ENCODE peak calls at places on chromosome 14, in four cellular contexts. O is MCF 10A, M is GM12865, A is prostate gland. I is an unnamed sample.

GRCh38 chr14:74754899-74755298 is 8.2 kb upstream of the YLPM1 start:
- DNase-seq in O (peak; percentile 15), M (no peak), A (no peak), I (no peak)

GRCh38 chr14:90091393-90091792 is 29.6 kb downstream of the KCNK13 start:
- DNase-seq in O (peak; percentile 89), M (no peak), A (no peak), I (no peak)

GRCh38 chr14:92649934-92650545 is 98.4 kb downstream of the LGMN start:
- DNase-seq in A (peak; percentile 77), O (peak; percentile 96), M (no peak), I (no peak)

GRCh38 chr14:87178277-87178676 is 814.7 kb downstream of the GALC start:
- DNase-seq in A (no peak), M (no peak), O (no peak), I (no peak)

GRCh38 chr14:54805080-54805479 is 97.5 kb downstream of the GCH1 start:
- DNase-seq in O (no peak), M (no peak), A (no peak), I (no peak)

GRCh38 chr14:23061995-23062394 is 4.7 kb upstream of the CDH24 start:
- DNase-seq in O (peak; percentile 92), M (no peak), A (peak; percentile 58), I (no peak)

GRCh38 chr14:98445736-98446135 is 826.3 kb downstream of the BCL11B start:
- DNase-seq in M (no peak), A (no peak), O (no peak), I (no peak)

GRCh38 chr14:90827919-90828610 is 11.8 kb upstream of the TTC7B start:
- DNase-seq in M (peak; percentile 91), A (peak; percentile 94), O (no peak), I (peak; percentile 77)

GRCh38 chr14:50830044-50830931 is 674 bp downstream of the NIN start:
- DNase-seq in O (peak; percentile 44), A (peak; percentile 29), M (peak; percentile 78), I (no peak)

GRCh38 chr14:99865408-99865807 is 72.2 kb downstream of the EML1 start:
- DNase-seq in M (no peak), A (no peak), O (no peak), I (no peak)

GRCh38 chr14:59161571-59162175 is 26.8 kb upstream of the DAAM1 start:
- DNase-seq in A (no peak), M (peak; percentile 40), O (peak; percentile 50), I (no peak)

GRCh38 chr14:49975799-49976198 is 82.9 kb downstream of the ARF6 start:
- DNase-seq in O (no peak), M (no peak), A (no peak), I (no peak)

GRCh38 chr14:73696466-73697390 is 17.5 kb downstream of the PNMA1 start:
- DNase-seq in O (peak; percentile 42), A (no peak), M (peak; percentile 87), I (no peak)

GRCh38 chr14:39320318-39320717 is 86.6 kb downstream of the MIA2 start:
- DNase-seq in M (no peak), O (no peak), A (no peak), I (no peak)

GRCh38 chr14:22479132-22479531 is 109.9 kb downstream of the DAD1 start:
- DNase-seq in O (no peak), A (no peak), M (no peak), I (no peak)

GRCh38 chr14:31205681-31206535 is 1.7 kb downstream of the HECTD1 start:
- DNase-seq in M (peak; percentile 24), O (peak; percentile 47), A (no peak), I (no peak)

GRCh38 chr14:77051101-77051500 is 22.6 kb upstream of the IRF2BPL start:
- DNase-seq in M (no peak), A (peak; percentile 35), O (no peak), I (no peak)

GRCh38 chr14:101103321-101103901 is 199.9 kb upstream of the RTL1 start:
- DNase-seq in O (no peak), M (no peak), A (no peak), I (no peak)

GRCh38 chr14:47585447-47585846 is 90.0 kb downstream of the MDGA2 start:
- DNase-seq in A (no peak), M (no peak), O (peak; percentile 24), I (no peak)

GRCh38 chr14:54881235-54881760 is 21.3 kb downstream of the GCH1 start:
- DNase-seq in O (peak; percentile 65), A (peak; percentile 37), M (peak; percentile 80), I (no peak)

GRCh38 chr14:59844414-59844813 is 26.2 kb downstream of the RTN1 start:
- DNase-seq in A (no peak), O (no peak), M (no peak), I (no peak)

GRCh38 chr14:91377700-91378652 is 39.6 kb downstream of the CCDC88C start:
- DNase-seq in O (no peak), M (peak; percentile 54), A (no peak), I (no peak)

GRCh38 chr14:104084251-104085002 is 1.1 kb upstream of the ASPG start:
- DNase-seq in M (no peak), A (no peak), O (no peak), I (no peak)

GRCh38 chr14:50230601-50231474 is 540 bp downstream of the SOS2 start:
- DNase-seq in O (peak; percentile 71), M (peak; percentile 76), A (peak; percentile 46), I (peak; percentile 25)

GRCh38 chr14:75411194-75411552 is 16.6 kb upstream of the JDP2 start:
- DNase-seq in A (no peak), O (no peak), M (no peak), I (no peak)

GRCh38 chr14:84566109-84566508 is 963.8 kb upstream of the FLRT2 start:
- DNase-seq in A (no peak), O (no peak), M (no peak), I (no peak)

GRCh38 chr14:103132381-103133212 is 9.3 kb downstream of the TNFAIP2 start:
- DNase-seq in O (no peak), A (no peak), M (no peak), I (no peak)

GRCh38 chr14:74531467-74531866 is 37.9 kb downstream of the ISCA2 start:
- DNase-seq in M (peak; percentile 6), O (peak; percentile 79), A (no peak), I (no peak)

GRCh38 chr14:34650786-34651584 is 21.0 kb upstream of the SNX6 start:
- DNase-seq in A (no peak), M (no peak), O (peak; percentile 96), I (no peak)

GRCh38 chr14:105067140-105067968 is 2.1 kb upstream of the GPR132 start:
- DNase-seq in A (no peak), M (peak; percentile 86), O (no peak), I (no peak)

GRCh38 chr14:89629383-89629782 is 212.3 kb upstream of the FOXN3 start:
- DNase-seq in A (no peak), M (no peak), O (no peak), I (no peak)

GRCh38 chr14:51668870-51669269 is 17.2 kb downstream of the FRMD6 start:
- DNase-seq in O (no peak), A (no peak), M (no peak), I (no peak)

GRCh38 chr14:95141684-95142083 is 15.6 kb downstream of the DICER1 start:
- DNase-seq in M (no peak), O (no peak), A (no peak), I (no peak)

GRCh38 chr14:94145902-94146527 is 16.6 kb upstream of the IFI27L2 start:
- DNase-seq in O (peak; percentile 28), M (peak; percentile 49), A (no peak), I (no peak)

GRCh38 chr14:70127186-70127585 is 61.6 kb downstream of the SLC8A3 start:
- DNase-seq in A (no peak), O (no peak), M (no peak), I (no peak)

GRCh38 chr14:104363891-104364760 is 215.4 kb upstream of the C14orf180 start:
- DNase-seq in M (no peak), A (no peak), O (no peak), I (no peak)

GRCh38 chr14:37597538-37598084 is 2.2 kb downstream of the TTC6 start:
- DNase-seq in O (no peak), A (no peak), M (no peak), I (no peak)

GRCh38 chr14:39431416-39432178 is 636 bp downstream of the FBXO33 start:
- DNase-seq in M (peak; percentile 74), A (peak; percentile 30), O (peak; percentile 36), I (no peak)

GRCh38 chr14:69260246-69260978 is 454 bp downstream of the GALNT16 start:
- DNase-seq in M (no peak), O (no peak), A (no peak), I (no peak)